ENCODE peak calls at places on chromosomes 1 and 21, in eight cellular contexts. F is right cardiac atrium; J is CD8-positive, alpha-beta memory T cell; C is lower lobe of right lung; N is H9; U is upper lobe of right lung; P is ascending aorta; M is IMR-90. D is an unnamed sample.

GRCh38 chr1:212671342-212672031 is 28.2 kb downstream of the BATF3 start:
- DNase-seq in F (peak; percentile 73), C (peak; percentile 67), N (peak; percentile 45), P (peak; percentile 76), M (peak; percentile 69), J (no peak), U (no peak), D (no peak)

GRCh38 chr21:35927262-35927661 is 133.1 kb downstream of the SETD4 start:
- DNase-seq in U (no peak), N (no peak), F (no peak), P (no peak), M (no peak), J (no peak), C (no peak), D (no peak)

GRCh38 chr1:88888755-88889154 is 2.6 kb downstream of the GTF2B start:
- DNase-seq in M (no peak), F (no peak), C (no peak), N (no peak), P (no peak), J (no peak), U (no peak), D (no peak)

GRCh38 chr21:25298512-25299491 is 308.5 kb downstream of the MRPL39 start:
- DNase-seq in U (no peak), C (no peak), N (no peak), M (no peak), P (no peak), J (no peak), F (no peak), D (no peak)

GRCh38 chr1:12171206-12172041 is 4.6 kb downstream of the TNFRSF1B start:
- DNase-seq in F (no peak), J (peak; percentile 34), C (no peak), M (no peak), U (no peak), N (no peak), P (no peak), D (no peak)

GRCh38 chr1:87927391-87928073 is 598.9 kb downstream of the LMO4 start:
- DNase-seq in M (no peak), J (no peak), F (no peak), P (no peak), C (no peak), N (no peak), U (no peak), D (no peak)

GRCh38 chr21:34029724-34030528 is 43.5 kb upstream of the MRPS6 start:
- DNase-seq in N (peak; percentile 88), U (no peak), P (peak; percentile 68), J (peak; percentile 23), M (peak; percentile 82), F (peak; percentile 61), C (no peak), D (no peak)

GRCh38 chr21:37592496-37592895 is 225.9 kb downstream of the DYRK1A start:
- DNase-seq in F (no peak), N (peak; percentile 62), M (no peak), J (no peak), P (no peak), U (no peak), C (no peak), D (no peak)

GRCh38 chr1:19773485-19773884 is 26.2 kb downstream of the TMCO4 start:
- DNase-seq in U (no peak), F (no peak), M (no peak), J (no peak), C (no peak), P (no peak), N (no peak), D (no peak)

GRCh38 chr1:183922197-183922596 is 115.3 kb downstream of the COLGALT2 start:
- DNase-seq in C (no peak), M (no peak), P (no peak), F (no peak), J (no peak), U (no peak), N (no peak), D (no peak)

GRCh38 chr21:46667735-46668380 is 32.4 kb downstream of the PRMT2 start:
- DNase-seq in M (peak; percentile 17), C (no peak), U (no peak), F (peak; percentile 41), P (no peak), N (peak; percentile 74), J (no peak), D (peak; percentile 72)

GRCh38 chr1:172338295-172338735 is 82.2 kb upstream of the C1orf105 start:
- DNase-seq in U (no peak), M (no peak), N (no peak), J (no peak), C (no peak), F (no peak), P (no peak), D (no peak)

GRCh38 chr1:11782127-11782708 is 20.2 kb downstream of the C1orf167 start:
- DNase-seq in M (no peak), J (no peak), N (no peak), C (no peak), F (peak; percentile 61), U (no peak), P (no peak), D (no peak)

GRCh38 chr1:209751627-209752231 is 4.1 kb upstream of the TRAF3IP3 start:
- DNase-seq in U (no peak), C (no peak), M (no peak), J (no peak), P (no peak), N (no peak), F (no peak), D (no peak)

GRCh38 chr1:55311057-55311631 is 96.0 kb upstream of the USP24 start:
- DNase-seq in M (peak; percentile 46), C (no peak), J (no peak), P (no peak), F (no peak), N (no peak), U (no peak), D (no peak)

GRCh38 chr1:74681001-74681400 is 7.4 kb upstream of the ERICH3 start:
- DNase-seq in J (no peak), C (no peak), F (no peak), P (no peak), N (no peak), M (no peak), U (no peak), D (no peak)

GRCh38 chr1:160115545-160116276 is at the start of gene ATP1A2:
- DNase-seq in F (peak; percentile 72), N (peak; percentile 76), U (no peak), P (peak; percentile 80), J (no peak), M (no peak), C (no peak), D (no peak)
- H3K4me1 ChIP-seq in F (peaks cover 7% of the 10 kb centered on the region), N (peaks cover 12% of the 10 kb centered on the region), U (no peaks in the 10 kb centered on the region), P (peaks cover 41% of the 10 kb centered on the region), J (no peaks in the 10 kb centered on the region), M (peaks cover 15% of the 10 kb centered on the region), C (no peaks in the 10 kb centered on the region), D (no peaks in the 10 kb centered on the region)

DNA sequence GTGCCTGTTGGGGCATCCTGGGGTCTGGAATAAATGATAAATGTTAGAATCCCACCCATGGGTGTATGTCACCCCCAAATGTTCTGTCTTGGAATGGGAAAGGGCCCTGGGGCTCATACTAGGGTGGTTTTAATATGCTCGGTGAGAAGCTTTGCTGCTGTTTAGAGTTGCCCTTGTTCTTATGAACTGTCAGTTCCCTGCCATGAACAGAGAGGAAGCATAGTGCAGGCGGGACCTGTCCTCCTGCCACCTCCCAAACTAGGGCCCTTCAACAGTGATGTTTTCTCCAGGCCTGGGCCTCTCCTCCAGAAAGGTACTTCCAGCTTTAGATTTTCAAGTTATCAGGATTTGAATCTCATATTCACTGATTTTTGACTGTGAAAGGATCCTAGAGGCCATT is 80.7 kb upstream of the COA6 start:
- DNase-seq in P (no peak), M (no peak), F (no peak), U (no peak), J (no peak), N (no peak), C (no peak), D (no peak)
- H3K4me1 ChIP-seq in P (no peaks in the 10 kb centered on the region), M (no peaks in the 10 kb centered on the region), F (no peaks in the 10 kb centered on the region), U (no peaks in the 10 kb centered on the region), J (no peaks in the 10 kb centered on the region), N (no peaks in the 10 kb centered on the region), C (no peaks in the 10 kb centered on the region), D (no peaks in the 10 kb centered on the region)

GRCh38 chr1:151834239-151834638 is 2.6 kb upstream of the RORC start:
- DNase-seq in P (no peak), J (no peak), N (no peak), U (no peak), C (no peak), M (no peak), F (no peak), D (no peak)
- H3K4me1 ChIP-seq in P (peaks cover 10% of the 10 kb centered on the region), J (peaks cover 58% of the 10 kb centered on the region), N (peaks cover 8% of the 10 kb centered on the region), U (peaks cover 27% of the 10 kb centered on the region), C (peaks cover 43% of the 10 kb centered on the region), M (no peaks in the 10 kb centered on the region), F (peaks cover 3% of the 10 kb centered on the region), D (peaks cover 50% of the 10 kb centered on the region)

GRCh38 chr1:3544050-3544977 is 67.0 kb downstream of the MEGF6 start:
- DNase-seq in C (no peak), N (no peak), M (no peak), F (no peak), U (no peak), J (no peak), P (no peak), D (no peak)
- H3K4me1 ChIP-seq in C (peaks cover 56% of the 10 kb centered on the region), N (no peaks in the 10 kb centered on the region), M (peaks cover 40% of the 10 kb centered on the region), F (no peaks in the 10 kb centered on the region), U (peaks cover 38% of the 10 kb centered on the region), J (no peaks in the 10 kb centered on the region), P (peaks cover 78% of the 10 kb centered on the region), D (no peaks in the 10 kb centered on the region)

GRCh38 chr1:155944396-155944728 is 2.9 kb downstream of the RXFP4 start:
- DNase-seq in C (no peak), U (peak; percentile 40), N (no peak), F (no peak), P (no peak), M (no peak), J (no peak), D (no peak)
- H3K4me1 ChIP-seq in C (peaks cover 74% of the 10 kb centered on the region), U (peaks cover 62% of the 10 kb centered on the region), N (no peaks in the 10 kb centered on the region), F (peaks cover 18% of the 10 kb centered on the region), P (peaks cover 27% of the 10 kb centered on the region), M (peaks cover 11% of the 10 kb centered on the region), J (peaks cover 50% of the 10 kb centered on the region), D (peaks cover 30% of the 10 kb centered on the region)

GRCh38 chr1:115074839-115075534 is 14.3 kb downstream of the TSPAN2 start:
- DNase-seq in U (no peak), C (no peak), P (peak; percentile 74), N (no peak), J (no peak), F (no peak), M (no peak), D (no peak)
- H3K4me1 ChIP-seq in U (peaks cover 6% of the 10 kb centered on the region), C (no peaks in the 10 kb centered on the region), P (peaks cover 47% of the 10 kb centered on the region), N (no peaks in the 10 kb centered on the region), J (peaks cover 9% of the 10 kb centered on the region), F (peaks cover 2% of the 10 kb centered on the region), M (no peaks in the 10 kb centered on the region), D (no peaks in the 10 kb centered on the region)